ENCODE peak calls at places on chromosomes 12 and 14, in four cellular contexts. L is lower leg skin, Q is heart left ventricle, W is astrocyte of the spinal cord. N is an unnamed sample.

GRCh38 chr14:90544971-90545370 is 148.1 kb downstream of the CALM1 start:
- DNase-seq in L (no peak), W (no peak), Q (no peak), N (no peak)

GRCh38 chr12:66107451-66107915 is 23.1 kb downstream of the LLPH start:
- DNase-seq in W (peak), Q (peak), L (no peak), N (peak)

GRCh38 chr12:74889563-74890236 is 319.9 kb downstream of the KCNC2 start:
- DNase-seq in W (peak), Q (no peak), L (no peak), N (no peak)

GRCh38 chr12:42262271-42262670 is 24.2 kb upstream of the YAF2 start:
- DNase-seq in W (no peak), Q (no peak), L (no peak), N (no peak)

GRCh38 chr14:74720526-74720925 is 7.6 kb downstream of the FCF1 start:
- DNase-seq in L (no peak), Q (no peak), W (peak), N (no peak)

GRCh38 chr12:128543971-128544370 is 277.0 kb downstream of the TMEM132C start:
- DNase-seq in W (no peak), Q (no peak), L (no peak), N (no peak)

GRCh38 chr14:61080591-61081010 is 99.6 kb downstream of the SLC38A6 start:
- DNase-seq in W (peak), Q (peak), L (no peak), N (no peak)

GRCh38 chr12:102816816-102817434 is 100.1 kb downstream of the PAH start:
- DNase-seq in W (peak), L (no peak), Q (no peak), N (no peak)

GRCh38 chr12:57838594-57839302 is 7.8 kb downstream of the CTDSP2 start:
- DNase-seq in L (no peak), Q (no peak), W (no peak), N (no peak)

GRCh38 chr14:89202413-89202812 is 214.6 kb downstream of the FOXN3 start:
- DNase-seq in W (no peak), L (no peak), Q (no peak), N (no peak)

GRCh38 chr12:20627001-20627588 is 68.0 kb upstream of the SLCO1C1 start:
- DNase-seq in L (no peak), Q (no peak), W (no peak), N (no peak)

GRCh38 chr12:20628999-20629398 is 66.1 kb upstream of the SLCO1C1 start:
- DNase-seq in L (no peak), W (no peak), Q (no peak), N (no peak)

GRCh38 chr12:20625531-20625930 is 69.6 kb upstream of the SLCO1C1 start:
- DNase-seq in L (no peak), Q (no peak), W (no peak), N (no peak)

GRCh38 chr12:20628388-20628787 is 66.7 kb upstream of the SLCO1C1 start:
- DNase-seq in Q (no peak), W (no peak), L (no peak), N (no peak)

DNA sequence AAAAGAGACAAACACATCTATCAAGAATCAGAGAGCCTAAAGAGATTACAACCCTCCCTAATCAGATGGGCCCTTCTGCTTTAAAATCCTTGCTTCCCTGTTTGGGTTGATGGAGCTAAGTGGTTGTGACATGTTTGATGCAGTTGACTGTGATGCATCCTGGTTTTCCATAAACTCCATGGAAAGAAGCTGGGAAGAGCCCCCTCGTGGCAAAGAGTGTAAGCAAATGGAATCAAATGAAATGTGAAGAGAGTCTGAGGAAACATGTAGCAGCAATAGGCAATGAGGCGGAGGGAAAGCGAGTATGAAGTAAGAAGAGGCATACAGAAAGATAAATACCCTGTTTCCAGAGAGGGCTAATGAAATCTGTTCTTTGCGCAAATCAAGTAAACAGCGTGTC is 70.4 kb upstream of the SLCO1C1 start:
- DNase-seq in W (peak), L (no peak), Q (no peak), N (no peak)
- TF ChIP-seq CTCF in W (peak), L (no peak), Q (peak), N (no peak)

GRCh38 chr12:1799068-1799881 is 21.1 kb upstream of the LRTM2 start:
- DNase-seq in L (peak), W (no peak), Q (no peak), N (peak)

GRCh38 chr12:1801285-1801975 is 18.9 kb upstream of the LRTM2 start:
- DNase-seq in Q (peak), W (no peak), L (no peak), N (no peak)

GRCh38 chr12:1799882-1800645 is 20.3 kb upstream of the LRTM2 start:
- DNase-seq in Q (no peak), W (no peak), L (peak), N (no peak)

GRCh38 chr12:1798734-1799067 is 21.7 kb upstream of the LRTM2 start:
- DNase-seq in L (no peak), Q (no peak), W (no peak), N (no peak)

GRCh38 chr12:1800646-1801284 is 19.6 kb upstream of the LRTM2 start:
- DNase-seq in W (no peak), Q (peak), L (peak), N (peak)
- TF ChIP-seq CTCF in W (peak), Q (no peak), L (no peak), N (no peak)

GRCh38 chr12:29944269-29945000 is 160.7 kb upstream of the TMTC1 start:
- DNase-seq in Q (no peak), L (no peak), W (no peak), N (no peak)

DNA sequence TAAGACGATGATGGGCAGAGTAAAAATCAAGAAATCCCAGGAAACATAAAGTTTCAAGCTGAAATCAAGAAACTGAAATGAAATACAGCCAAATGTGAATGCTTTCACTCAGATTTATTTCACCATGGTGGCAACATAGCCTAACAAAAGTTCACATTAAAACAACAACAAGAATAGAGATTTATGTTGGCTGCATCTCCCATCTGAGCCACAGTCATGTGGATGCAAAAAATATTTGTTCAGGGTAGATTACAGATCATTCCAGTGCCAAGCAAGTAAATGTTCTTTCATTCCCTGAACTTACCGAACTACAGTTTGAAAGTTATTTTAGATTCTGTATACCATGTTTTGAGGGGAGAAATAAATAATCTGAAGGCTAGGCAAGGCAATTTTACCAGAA is 159.9 kb upstream of the TMTC1 start:
- DNase-seq in Q (no peak), L (no peak), W (peak), N (no peak)
- TF ChIP-seq CTCF in Q (no peak), L (no peak), W (no peak), N (no peak)

DNA sequence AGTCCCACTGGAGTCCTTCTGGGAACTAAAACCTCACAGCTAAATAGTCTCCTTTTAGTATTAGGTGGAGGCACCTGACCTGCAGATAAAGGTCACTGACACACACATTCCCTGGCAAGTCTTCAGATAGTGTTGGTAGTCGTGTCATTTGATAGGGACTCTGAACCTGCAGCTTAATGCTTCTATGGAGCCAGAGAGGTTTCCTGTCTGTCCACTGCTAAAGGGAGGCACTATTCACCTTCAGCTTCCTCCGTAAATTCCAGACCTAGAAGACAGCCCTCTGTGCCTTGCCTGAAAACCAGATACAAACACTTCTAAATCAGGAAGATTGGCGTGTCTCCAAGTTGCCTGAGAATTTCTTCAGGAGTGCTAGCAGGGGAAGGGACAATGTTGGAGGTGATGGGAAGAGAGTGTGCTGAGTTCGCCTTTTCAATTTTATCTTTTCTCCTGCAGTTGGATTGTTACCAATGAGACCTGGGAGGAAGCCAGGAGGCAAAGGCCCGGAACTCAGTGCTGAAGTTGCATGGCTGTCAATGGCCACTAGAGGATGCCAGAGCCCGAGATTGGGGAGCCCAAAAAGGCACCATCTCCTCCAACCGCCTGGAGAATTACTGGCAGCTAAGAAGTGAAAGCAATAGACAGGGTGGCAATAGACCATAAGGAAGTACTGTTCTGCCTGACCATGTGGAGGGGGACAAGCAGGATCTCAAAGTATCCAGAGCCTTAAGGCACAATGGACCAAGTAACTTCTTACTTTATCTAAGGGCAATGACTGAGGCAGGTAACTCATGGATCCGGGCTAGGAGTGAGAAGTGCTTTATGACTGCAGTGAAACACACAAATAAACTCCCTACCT is 81.6 kb upstream of the SCAF11 start:
- DNase-seq in Q (peak), W (peak), L (peak), N (no peak)
- TF ChIP-seq CTCF in Q (peak), W (peak), L (peak), N (peak)